ENCODE peak calls at places on chromosomes 6 and 20, in eight cellular contexts. C, E, K, T, O, M, P and X are unnamed samples.

GRCh38 chr6:45959534-45960195 is 56.0 kb downstream of the CLIC5 start:
- DNase-seq in C (no peak), E (no peak), K (no peak), T (no peak), O (no peak), M (no peak), P (no peak), X (no peak)

GRCh38 chr20:19598117-19598516 is 159.9 kb upstream of the RIN2 start:
- DNase-seq in C (no peak), E (no peak), K (no peak), T (no peak), O (no peak), M (no peak), P (no peak), X (no peak)

GRCh38 chr6:3697609-3698008 is 53.9 kb downstream of the PXDC1 start:
- DNase-seq in C (no peak), E (no peak), K (no peak), T (no peak), O (no peak), M (no peak), P (no peak), X (peak)

GRCh38 chr6:80939936-80940335 is 812.5 kb downstream of the TENT5A start:
- DNase-seq in C (no peak), E (no peak), K (no peak), T (no peak), O (no peak), M (no peak), P (no peak), X (no peak)

GRCh38 chr6:82364087-82365010 is 732 bp downstream of the TPBG start:
- DNase-seq in C (no peak), E (peak), K (no peak), T (no peak), O (peak), M (peak), P (no peak), X (peak)

GRCh38 chr6:13307508-13307995 is 20.8 kb downstream of the TBC1D7 start:
- DNase-seq in C (no peak), E (no peak), K (no peak), T (no peak), O (peak), M (no peak), P (no peak), X (no peak)

GRCh38 chr6:123965894-123966293 is 162.2 kb downstream of the NKAIN2 start:
- DNase-seq in C (no peak), E (no peak), K (no peak), T (no peak), O (no peak), M (no peak), P (no peak), X (no peak)

GRCh38 chr20:63890201-63890576 is 4.7 kb upstream of the DNAJC5 start:
- DNase-seq in C (no peak), E (no peak), K (no peak), T (no peak), O (no peak), M (no peak), P (no peak), X (no peak)

GRCh38 chr20:50731930-50732690 is 730 bp downstream of the PARD6B start:
- DNase-seq in C (no peak), E (no peak), K (no peak), T (no peak), O (no peak), M (no peak), P (no peak), X (no peak)

GRCh38 chr6:158143700-158144099 is 24.4 kb downstream of the SERAC1 start:
- DNase-seq in C (no peak), E (no peak), K (no peak), T (no peak), O (no peak), M (peak), P (no peak), X (no peak)

GRCh38 chr6:151291145-151292055 is 51.6 kb downstream of the AKAP12 start:
- DNase-seq in C (no peak), E (peak), K (no peak), T (no peak), O (peak), M (no peak), P (no peak), X (no peak)

GRCh38 chr6:30213999-30214982 is 1.1 kb upstream of the TRIM26 start:
- DNase-seq in C (peak), E (peak), K (peak), T (peak), O (peak), M (peak), P (no peak), X (peak)